ENCODE peak calls at places on chromosomes 1 and 21, in seven cellular contexts. One of them, this sample, is unnamed.

GRCh38 chr1:151680812-151681211 is 35.8 kb downstream of the CELF3 start:
- DNase-seq in HCT116: peak
- DNase-seq in SK-N-SH: no peak
- DNase-seq in K562: no peak
- DNase-seq in HepG2: no peak
- DNase-seq in GM12878: no peak
- DNase-seq in H1: no peak
- DNase-seq in this sample: no peak

GRCh38 chr1:45543599-45544417 is 6.8 kb upstream of the AKR1A1 start:
- DNase-seq in HCT116: no peak
- DNase-seq in GM12878: peak
- DNase-seq in H1: no peak
- DNase-seq in SK-N-SH: no peak
- DNase-seq in HepG2: peak
- DNase-seq in K562: no peak
- DNase-seq in this sample: no peak

GRCh38 chr1:26826261-26827201 is at the start of gene ZDHHC18:
- DNase-seq in H1: peak
- DNase-seq in K562: peak
- DNase-seq in HCT116: no peak
- DNase-seq in HepG2: peak
- DNase-seq in GM12878: no peak
- DNase-seq in SK-N-SH: peak
- DNase-seq in this sample: peak

GRCh38 chr1:9865745-9866144 is 42.0 kb upstream of the CLSTN1 start:
- DNase-seq in GM12878: no peak
- DNase-seq in H1: no peak
- DNase-seq in HCT116: no peak
- DNase-seq in HepG2: no peak
- DNase-seq in SK-N-SH: no peak
- DNase-seq in K562: no peak
- DNase-seq in this sample: no peak

GRCh38 chr1:194865367-194865766 is 1679.0 kb upstream of the B3GALT2 start:
- DNase-seq in H1: no peak
- DNase-seq in HCT116: no peak
- DNase-seq in SK-N-SH: no peak
- DNase-seq in HepG2: no peak
- DNase-seq in K562: no peak
- DNase-seq in GM12878: no peak
- DNase-seq in this sample: no peak

GRCh38 chr1:78114034-78114956 is 68.5 kb downstream of the GIPC2 start:
- DNase-seq in HepG2: peak
- DNase-seq in SK-N-SH: peak
- DNase-seq in K562: peak
- DNase-seq in GM12878: peak
- DNase-seq in HCT116: peak
- DNase-seq in H1: no peak
- DNase-seq in this sample: peak

GRCh38 chr1:109954180-109954579 is 30.4 kb upstream of the AHCYL1 start:
- DNase-seq in GM12878: no peak
- DNase-seq in HCT116: no peak
- DNase-seq in H1: no peak
- DNase-seq in SK-N-SH: no peak
- DNase-seq in HepG2: no peak
- DNase-seq in K562: no peak
- DNase-seq in this sample: no peak

GRCh38 chr1:22075718-22076117 is 23.2 kb downstream of the CDC42 start:
- DNase-seq in GM12878: no peak
- DNase-seq in K562: no peak
- DNase-seq in H1: no peak
- DNase-seq in HCT116: no peak
- DNase-seq in SK-N-SH: no peak
- DNase-seq in HepG2: no peak
- DNase-seq in this sample: no peak

GRCh38 chr1:91856996-91857395 is 29.0 kb downstream of the TGFBR3 start:
- DNase-seq in H1: no peak
- DNase-seq in GM12878: no peak
- DNase-seq in SK-N-SH: no peak
- DNase-seq in K562: no peak
- DNase-seq in HCT116: no peak
- DNase-seq in HepG2: no peak
- DNase-seq in this sample: no peak

GRCh38 chr1:109498161-109498801 is 4.4 kb downstream of the CYB561D1 start:
- DNase-seq in H1: peak
- DNase-seq in HepG2: no peak
- DNase-seq in GM12878: no peak
- DNase-seq in K562: peak
- DNase-seq in SK-N-SH: peak
- DNase-seq in HCT116: no peak
- DNase-seq in this sample: no peak

GRCh38 chr1:236269439-236269838 is 12.3 kb downstream of the ERO1B start:
- DNase-seq in HepG2: no peak
- DNase-seq in K562: no peak
- DNase-seq in H1: no peak
- DNase-seq in SK-N-SH: no peak
- DNase-seq in HCT116: no peak
- DNase-seq in GM12878: no peak
- DNase-seq in this sample: no peak

GRCh38 chr1:169148472-169149252 is 42.2 kb downstream of the ATP1B1 start:
- DNase-seq in HCT116: no peak
- DNase-seq in H1: no peak
- DNase-seq in SK-N-SH: no peak
- DNase-seq in K562: no peak
- DNase-seq in HepG2: peak
- DNase-seq in GM12878: no peak
- DNase-seq in this sample: no peak

GRCh38 chr1:58162952-58163550 is 383.5 kb downstream of the OMA1 start:
- DNase-seq in H1: peak
- DNase-seq in HepG2: peak
- DNase-seq in SK-N-SH: peak
- DNase-seq in K562: peak
- DNase-seq in GM12878: no peak
- DNase-seq in HCT116: peak
- DNase-seq in this sample: peak

GRCh38 chr1:213572939-213573647 is 414.7 kb upstream of the PROX1 start:
- DNase-seq in H1: no peak
- DNase-seq in HepG2: peak
- DNase-seq in SK-N-SH: no peak
- DNase-seq in GM12878: no peak
- DNase-seq in HCT116: peak
- DNase-seq in K562: no peak
- DNase-seq in this sample: no peak

GRCh38 chr1:177927021-177927596 is 42.7 kb downstream of the SEC16B start:
- DNase-seq in GM12878: no peak
- DNase-seq in SK-N-SH: no peak
- DNase-seq in H1: no peak
- DNase-seq in HCT116: no peak
- DNase-seq in HepG2: no peak
- DNase-seq in K562: no peak
- DNase-seq in this sample: no peak

GRCh38 chr1:81044708-81045107 is 756.0 kb upstream of the ADGRL2 start:
- DNase-seq in H1: no peak
- DNase-seq in HepG2: no peak
- DNase-seq in SK-N-SH: no peak
- DNase-seq in GM12878: no peak
- DNase-seq in HCT116: no peak
- DNase-seq in K562: no peak
- DNase-seq in this sample: no peak

GRCh38 chr1:27868932-27869718 is 3.2 kb upstream of the THEMIS2 start:
- DNase-seq in GM12878: peak
- DNase-seq in K562: peak
- DNase-seq in SK-N-SH: no peak
- DNase-seq in HCT116: no peak
- DNase-seq in HepG2: no peak
- DNase-seq in H1: no peak
- DNase-seq in this sample: no peak

GRCh38 chr1:16135501-16135900 is 20.4 kb downstream of the EPHA2 start:
- DNase-seq in HCT116: no peak
- DNase-seq in H1: no peak
- DNase-seq in SK-N-SH: no peak
- DNase-seq in HepG2: no peak
- DNase-seq in GM12878: no peak
- DNase-seq in K562: no peak
- DNase-seq in this sample: no peak
- TF ChIP-seq JUND in HCT116: no peak
- TF ChIP-seq JUND in H1: no peak
- TF ChIP-seq JUND in SK-N-SH: no peak
- TF ChIP-seq JUND in HepG2: no peak
- TF ChIP-seq JUND in GM12878: no peak
- TF ChIP-seq JUND in K562: no peak
- TF ChIP-seq JUND in this sample: no peak

GRCh38 chr1:36085126-36085525 is 1.2 kb downstream of the TEKT2 start:
- DNase-seq in GM12878: no peak
- DNase-seq in H1: no peak
- DNase-seq in HCT116: no peak
- DNase-seq in K562: no peak
- DNase-seq in SK-N-SH: no peak
- DNase-seq in HepG2: no peak
- DNase-seq in this sample: no peak

GRCh38 chr1:36086529-36087232 is 2.0 kb upstream of the ADPRS start:
- DNase-seq in HepG2: no peak
- DNase-seq in H1: no peak
- DNase-seq in HCT116: no peak
- DNase-seq in SK-N-SH: no peak
- DNase-seq in GM12878: no peak
- DNase-seq in K562: no peak
- DNase-seq in this sample: no peak

GRCh38 chr1:36087233-36088123 is 1.2 kb upstream of the ADPRS start:
- DNase-seq in K562: peak
- DNase-seq in H1: no peak
- DNase-seq in HepG2: no peak
- DNase-seq in HCT116: no peak
- DNase-seq in SK-N-SH: no peak
- DNase-seq in GM12878: no peak
- DNase-seq in this sample: no peak

GRCh38 chr1:36084502-36085115 is 715 bp downstream of the TEKT2 start:
- DNase-seq in SK-N-SH: no peak
- DNase-seq in K562: no peak
- DNase-seq in GM12878: no peak
- DNase-seq in HCT116: no peak
- DNase-seq in HepG2: no peak
- DNase-seq in H1: peak
- DNase-seq in this sample: no peak

GRCh38 chr1:36085686-36086526 is 2.0 kb downstream of the TEKT2 start:
- DNase-seq in K562: peak
- DNase-seq in HCT116: no peak
- DNase-seq in SK-N-SH: no peak
- DNase-seq in GM12878: no peak
- DNase-seq in HepG2: no peak
- DNase-seq in H1: peak
- DNase-seq in this sample: no peak
- TF ChIP-seq JUND in K562: no peak
- TF ChIP-seq JUND in HCT116: no peak
- TF ChIP-seq JUND in SK-N-SH: no peak
- TF ChIP-seq JUND in GM12878: no peak
- TF ChIP-seq JUND in HepG2: no peak
- TF ChIP-seq JUND in H1: no peak
- TF ChIP-seq JUND in this sample: no peak

GRCh38 chr1:84762664-84763063 is 72.4 kb upstream of the SSX2IP start:
- DNase-seq in K562: no peak
- DNase-seq in HepG2: no peak
- DNase-seq in SK-N-SH: no peak
- DNase-seq in HCT116: no peak
- DNase-seq in GM12878: no peak
- DNase-seq in H1: no peak
- DNase-seq in this sample: no peak

GRCh38 chr1:84756455-84757082 is 66.3 kb upstream of the SSX2IP start:
- DNase-seq in GM12878: no peak
- DNase-seq in H1: no peak
- DNase-seq in K562: no peak
- DNase-seq in HepG2: no peak
- DNase-seq in SK-N-SH: no peak
- DNase-seq in HCT116: no peak
- DNase-seq in this sample: no peak

GRCh38 chr1:84758968-84759491 is 68.8 kb upstream of the SSX2IP start:
- DNase-seq in SK-N-SH: no peak
- DNase-seq in H1: no peak
- DNase-seq in GM12878: no peak
- DNase-seq in K562: no peak
- DNase-seq in HCT116: no peak
- DNase-seq in HepG2: no peak
- DNase-seq in this sample: no peak

GRCh38 chr1:84757301-84757700 is 67.0 kb upstream of the SSX2IP start:
- DNase-seq in H1: no peak
- DNase-seq in GM12878: no peak
- DNase-seq in HepG2: peak
- DNase-seq in HCT116: no peak
- DNase-seq in K562: no peak
- DNase-seq in SK-N-SH: peak
- DNase-seq in this sample: no peak

DNA sequence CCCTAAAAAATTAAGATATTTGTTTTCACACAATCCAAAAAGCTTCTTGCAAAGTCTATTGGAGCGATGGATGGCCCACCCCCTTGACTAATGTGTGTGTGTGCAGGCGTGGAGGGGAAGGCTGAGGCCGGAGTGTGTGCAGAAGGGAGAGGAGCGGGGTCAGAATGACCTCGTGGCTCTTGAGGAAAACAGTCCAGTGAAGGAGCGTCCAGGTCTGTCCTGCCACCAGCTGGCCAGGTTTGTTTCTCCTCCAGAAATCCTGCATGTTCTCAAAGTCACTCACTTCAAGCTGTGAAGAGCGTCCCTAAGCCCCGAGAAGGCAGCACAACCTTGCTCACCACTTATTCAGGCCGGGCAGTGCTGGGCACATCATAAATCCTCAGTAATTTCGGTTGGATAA is 69.5 kb upstream of the SSX2IP start:
- DNase-seq in H1: no peak
- DNase-seq in GM12878: no peak
- DNase-seq in SK-N-SH: no peak
- DNase-seq in HCT116: no peak
- DNase-seq in HepG2: no peak
- DNase-seq in K562: no peak
- DNase-seq in this sample: peak
- TF ChIP-seq JUND in H1: no peak
- TF ChIP-seq JUND in GM12878: no peak
- TF ChIP-seq JUND in SK-N-SH: no peak
- TF ChIP-seq JUND in HCT116: no peak
- TF ChIP-seq JUND in HepG2: no peak
- TF ChIP-seq JUND in K562: no peak
- TF ChIP-seq JUND in this sample: no peak

GRCh38 chr21:31766895-31767294 is 35.0 kb upstream of the SCAF4 start:
- DNase-seq in K562: no peak
- DNase-seq in GM12878: no peak
- DNase-seq in HCT116: no peak
- DNase-seq in H1: no peak
- DNase-seq in HepG2: no peak
- DNase-seq in SK-N-SH: no peak
- DNase-seq in this sample: no peak

GRCh38 chr21:31772674-31773555 is 41.0 kb upstream of the SCAF4 start:
- DNase-seq in K562: no peak
- DNase-seq in H1: no peak
- DNase-seq in GM12878: peak
- DNase-seq in SK-N-SH: no peak
- DNase-seq in HCT116: no peak
- DNase-seq in HepG2: no peak
- DNase-seq in this sample: no peak

GRCh38 chr21:31768720-31769119 is 36.8 kb upstream of the SCAF4 start:
- DNase-seq in SK-N-SH: no peak
- DNase-seq in HepG2: no peak
- DNase-seq in K562: no peak
- DNase-seq in GM12878: no peak
- DNase-seq in HCT116: no peak
- DNase-seq in H1: no peak
- DNase-seq in this sample: no peak

GRCh38 chr21:31771685-31772084 is 39.8 kb upstream of the SCAF4 start:
- DNase-seq in H1: no peak
- DNase-seq in HCT116: no peak
- DNase-seq in SK-N-SH: no peak
- DNase-seq in K562: no peak
- DNase-seq in GM12878: no peak
- DNase-seq in HepG2: no peak
- DNase-seq in this sample: no peak
- TF ChIP-seq JUND in H1: no peak
- TF ChIP-seq JUND in HCT116: no peak
- TF ChIP-seq JUND in SK-N-SH: no peak
- TF ChIP-seq JUND in K562: no peak
- TF ChIP-seq JUND in GM12878: no peak
- TF ChIP-seq JUND in HepG2: no peak
- TF ChIP-seq JUND in this sample: no peak